ENCODE peak calls at places on chromosomes 11 and 22, in eight cellular contexts. One of them, this sample, is unnamed.

GRCh38 chr11:17954395-17955252 is 58.2 kb downstream of the SERGEF start:
- DNase-seq in stomach: no peak
- DNase-seq in NCI-H1092: no peak
- DNase-seq in NCI-H1694 treated with DMSO at 0.1 percent for 48 hours: no peak
- DNase-seq in right lobe of liver: peak; percentile 67
- DNase-seq in mesenchymal stem cell: peak; percentile 24
- DNase-seq in glutamatergic neuron: no peak
- DNase-seq in Caki2: no peak
- DNase-seq in this sample: no peak

GRCh38 chr11:71286701-71287643 is 34.6 kb upstream of the SHANK2 start:
- DNase-seq in NCI-H1694 treated with DMSO at 0.1 percent for 48 hours: peak; percentile 64
- DNase-seq in NCI-H1092: peak; percentile 18
- DNase-seq in mesenchymal stem cell: peak; percentile 53
- DNase-seq in right lobe of liver: peak; percentile 94
- DNase-seq in Caki2: peak; percentile 96
- DNase-seq in stomach: peak; percentile 74
- DNase-seq in glutamatergic neuron: no peak
- DNase-seq in this sample: no peak

GRCh38 chr11:115764172-115764571 is 260.0 kb upstream of the CADM1 start:
- DNase-seq in glutamatergic neuron: no peak
- DNase-seq in NCI-H1092: no peak
- DNase-seq in mesenchymal stem cell: no peak
- DNase-seq in NCI-H1694 treated with DMSO at 0.1 percent for 48 hours: no peak
- DNase-seq in right lobe of liver: no peak
- DNase-seq in Caki2: no peak
- DNase-seq in stomach: no peak
- DNase-seq in this sample: no peak

GRCh38 chr11:7115775-7116174 is 27.0 kb downstream of the RBMXL2 start:
- DNase-seq in Caki2: no peak
- DNase-seq in NCI-H1092: no peak
- DNase-seq in mesenchymal stem cell: no peak
- DNase-seq in NCI-H1694 treated with DMSO at 0.1 percent for 48 hours: no peak
- DNase-seq in glutamatergic neuron: no peak
- DNase-seq in right lobe of liver: no peak
- DNase-seq in stomach: no peak
- DNase-seq in this sample: no peak

GRCh38 chr11:43955381-43956118 is 13.1 kb downstream of the C11orf96 start:
- DNase-seq in stomach: no peak
- DNase-seq in NCI-H1694 treated with DMSO at 0.1 percent for 48 hours: no peak
- DNase-seq in right lobe of liver: no peak
- DNase-seq in glutamatergic neuron: no peak
- DNase-seq in Caki2: no peak
- DNase-seq in NCI-H1092: no peak
- DNase-seq in mesenchymal stem cell: no peak
- DNase-seq in this sample: no peak

GRCh38 chr11:123519055-123519796 is 89.2 kb downstream of the GRAMD1B start:
- DNase-seq in mesenchymal stem cell: no peak
- DNase-seq in NCI-H1092: no peak
- DNase-seq in Caki2: peak; percentile 57
- DNase-seq in glutamatergic neuron: no peak
- DNase-seq in stomach: no peak
- DNase-seq in right lobe of liver: no peak
- DNase-seq in NCI-H1694 treated with DMSO at 0.1 percent for 48 hours: no peak
- DNase-seq in this sample: no peak

GRCh38 chr22:33329398-33329797 is 271.2 kb upstream of the SYN3 start:
- DNase-seq in NCI-H1694 treated with DMSO at 0.1 percent for 48 hours: no peak
- DNase-seq in Caki2: peak; percentile 83
- DNase-seq in glutamatergic neuron: no peak
- DNase-seq in NCI-H1092: no peak
- DNase-seq in right lobe of liver: no peak
- DNase-seq in stomach: no peak
- DNase-seq in mesenchymal stem cell: no peak
- DNase-seq in this sample: no peak

GRCh38 chr11:130999992-131000770 is 83.9 kb upstream of the SNX19 start:
- DNase-seq in NCI-H1092: no peak
- DNase-seq in NCI-H1694 treated with DMSO at 0.1 percent for 48 hours: no peak
- DNase-seq in glutamatergic neuron: no peak
- DNase-seq in mesenchymal stem cell: peak; percentile 89
- DNase-seq in Caki2: peak; percentile 66
- DNase-seq in right lobe of liver: no peak
- DNase-seq in stomach: no peak
- DNase-seq in this sample: no peak

GRCh38 chr22:32829451-32829851 is 27.9 kb downstream of the TIMP3 start:
- DNase-seq in right lobe of liver: no peak
- DNase-seq in glutamatergic neuron: no peak
- DNase-seq in NCI-H1092: no peak
- DNase-seq in stomach: no peak
- DNase-seq in NCI-H1694 treated with DMSO at 0.1 percent for 48 hours: no peak
- DNase-seq in mesenchymal stem cell: no peak
- DNase-seq in Caki2: no peak
- DNase-seq in this sample: no peak

GRCh38 chr11:92322225-92322624 is 97.6 kb downstream of the FAT3 start:
- DNase-seq in right lobe of liver: no peak
- DNase-seq in glutamatergic neuron: no peak
- DNase-seq in NCI-H1092: no peak
- DNase-seq in NCI-H1694 treated with DMSO at 0.1 percent for 48 hours: no peak
- DNase-seq in stomach: no peak
- DNase-seq in Caki2: no peak
- DNase-seq in mesenchymal stem cell: peak; percentile 29
- DNase-seq in this sample: no peak

This sample was measured in Kasumi-1.